ENCODE peak calls at places on chromosomes 2 and 18, in six cellular contexts. X is pons; I is activated naive CD8-positive, alpha-beta T cell treated with anti-CD3 and anti-CD28 coated beads for 36 hours; C is aorta; J is posterior vena cava; H is left ventricle myocardium superior. R is an unnamed sample.

GRCh38 chr2:227248876-227249275 is 76.2 kb upstream of the MFF start:
- DNase-seq in C (no peak), H (no peak), I (no peak), J (no peak), X (no peak), R (no peak)

GRCh38 chr2:240934701-240935100 is 28.6 kb downstream of the CROCC2 start:
- DNase-seq in I (no peak), C (peak; percentile 66), J (no peak), X (no peak), H (no peak), R (peak; percentile 60)

GRCh38 chr2:207854484-207855386 is 85.0 kb upstream of the FZD5 start:
- DNase-seq in J (peak; percentile 10), C (no peak), I (no peak), H (no peak), X (peak; percentile 45), R (no peak)

GRCh38 chr2:44964704-44965343 is 23.3 kb downstream of the SIX3 start:
- DNase-seq in X (no peak), J (peak; percentile 55), I (no peak), H (no peak), C (no peak), R (no peak)

GRCh38 chr18:48868468-48869466 is 82.0 kb downstream of the SMAD7 start:
- DNase-seq in H (peak; percentile 9), J (peak; percentile 73), I (peak; percentile 41), C (peak; percentile 75), X (no peak), R (no peak)

GRCh38 chr2:27096748-27097297 is 10.3 kb downstream of the KHK start:
- DNase-seq in X (no peak), C (no peak), J (no peak), I (no peak), H (no peak), R (no peak)

GRCh38 chr2:158094487-158095092 is 7.1 kb upstream of the UPP2 start:
- DNase-seq in X (no peak), I (no peak), H (no peak), J (no peak), C (no peak), R (no peak)

GRCh38 chr2:9805435-9806297 is 37.6 kb upstream of the TAF1B start:
- DNase-seq in X (no peak), I (no peak), C (peak; percentile 23), J (peak; percentile 58), H (no peak), R (no peak)

GRCh38 chr2:38439226-38439612 is 62.1 kb upstream of the ATL2 start:
- DNase-seq in I (no peak), X (no peak), J (peak; percentile 10), H (no peak), C (no peak), R (no peak)

GRCh38 chr2:42337846-42338566 is 23.0 kb downstream of the COX7A2L start:
- DNase-seq in I (no peak), H (no peak), J (no peak), C (no peak), X (no peak), R (no peak)

GRCh38 chr2:100235098-100235497 is 87.2 kb downstream of the LONRF2 start:
- DNase-seq in J (peak; percentile 66), X (no peak), C (no peak), I (peak; percentile 14), H (no peak), R (no peak)

GRCh38 chr2:179250084-179250483 is 14.5 kb downstream of the SESTD1 start:
- DNase-seq in J (no peak), X (no peak), H (no peak), I (no peak), C (no peak), R (no peak)

GRCh38 chr2:162072976-162073775 is 839 bp downstream of the DPP4 start:
- DNase-seq in J (no peak), X (no peak), I (peak; percentile 16), C (no peak), H (peak; percentile 38), R (peak; percentile 70)

GRCh38 chr2:64214281-64215115 is 70.3 kb upstream of the PELI1 start:
- DNase-seq in J (no peak), C (no peak), I (no peak), H (no peak), X (peak; percentile 67), R (no peak)

GRCh38 chr18:48036641-48037421 is 106.4 kb upstream of the SMAD2 start:
- DNase-seq in X (no peak), C (peak; percentile 63), I (no peak), J (no peak), H (no peak), R (no peak)

GRCh38 chr2:168348076-168348475 is 100.7 kb upstream of the STK39 start:
- DNase-seq in J (no peak), H (no peak), I (no peak), X (no peak), C (no peak), R (no peak)

GRCh38 chr2:100919316-100919715 is 82.8 kb upstream of the RPL31 start:
- DNase-seq in I (peak; percentile 29), C (no peak), H (no peak), X (no peak), J (no peak), R (no peak)

GRCh38 chr18:59219672-59220163 is at the start of gene GRP:
- DNase-seq in H (no peak), I (no peak), C (no peak), J (peak; percentile 73), X (no peak), R (no peak)

GRCh38 chr2:226726546-226726945 is 73.1 kb downstream of the IRS1 start:
- DNase-seq in I (no peak), C (no peak), X (no peak), J (no peak), H (no peak), R (no peak)

GRCh38 chr2:112674229-112674628 is 28.5 kb downstream of the SLC20A1 start:
- DNase-seq in X (peak; percentile 62), J (peak; percentile 94), C (peak; percentile 85), H (peak; percentile 75), I (no peak), R (peak; percentile 80)

GRCh38 chr2:128520787-128521186 is 202.1 kb upstream of the HS6ST1 start:
- DNase-seq in J (no peak), I (peak; percentile 55), C (no peak), H (no peak), X (no peak), R (no peak)

R was measured in upper lobe of right lung.